ENCODE peak calls at places on chromosomes 2 and 18, in seven cellular contexts. Y is K562, K is H1, V is GM12878, I is SK-N-SH, J is HCT116, E is HepG2. S is an unnamed sample.

GRCh38 chr2:151251012-151251411 is 10.7 kb downstream of the RBM43 start:
- DNase-seq in Y (no peak), K (no peak), V (no peak), I (no peak), J (no peak), E (no peak), S (no peak)

GRCh38 chr2:159683804-159684203 is 28.5 kb upstream of the MARCHF7 start:
- DNase-seq in Y (no peak), K (no peak), V (no peak), I (no peak), J (no peak), E (no peak), S (no peak)

GRCh38 chr18:75162467-75162866 is 46.5 kb downstream of the PTGR3 start:
- DNase-seq in Y (no peak), K (no peak), V (no peak), I (no peak), J (no peak), E (no peak), S (no peak)

GRCh38 chr2:173288561-173288960 is 66.1 kb upstream of the CDCA7 start:
- DNase-seq in Y (no peak), K (no peak), V (no peak), I (no peak), J (no peak), E (no peak), S (no peak)

GRCh38 chr2:149783284-149783683 is 195.7 kb upstream of the MMADHC start:
- DNase-seq in Y (no peak), K (no peak), V (no peak), I (no peak), J (no peak), E (no peak), S (no peak)

GRCh38 chr2:26555246-26556133 is 77.6 kb upstream of the OTOF start:
- DNase-seq in Y (peak; percentile 47), K (no peak), V (no peak), I (no peak), J (no peak), E (peak; percentile 25), S (no peak)

GRCh38 chr2:223235986-223236385 is 184.0 kb downstream of the KCNE4 start:
- DNase-seq in Y (no peak), K (no peak), V (no peak), I (no peak), J (no peak), E (no peak), S (no peak)

GRCh38 chr2:200305797-200306718 is at the start of gene SPATS2L:
- DNase-seq in Y (no peak), K (peak; percentile 69), V (no peak), I (peak; percentile 70), J (peak; percentile 22), E (peak; percentile 95), S (peak; percentile 52)

GRCh38 chr18:39752351-39752750 is 2186.8 kb upstream of the CELF4 start:
- DNase-seq in Y (no peak), K (no peak), V (no peak), I (no peak), J (no peak), E (no peak), S (no peak)

GRCh38 chr2:188158337-188159100 is 133.2 kb upstream of the GULP1 start:
- DNase-seq in Y (no peak), K (no peak), V (no peak), I (no peak), J (no peak), E (no peak), S (no peak)

GRCh38 chr18:11654736-11655604 is 34.1 kb upstream of the GNAL start:
- DNase-seq in Y (peak; percentile 75), K (peak; percentile 94), V (no peak), I (peak; percentile 59), J (peak; percentile 27), E (no peak), S (peak; percentile 36)

GRCh38 chr2:10495311-10495987 is 47.3 kb upstream of the ODC1 start:
- DNase-seq in Y (no peak), K (peak; percentile 41), V (no peak), I (no peak), J (no peak), E (no peak), S (no peak)

GRCh38 chr2:158949300-158949699 is 19.1 kb upstream of the TANC1 start:
- DNase-seq in Y (no peak), K (no peak), V (no peak), I (no peak), J (no peak), E (peak; percentile 89), S (no peak)

GRCh38 chr2:126776701-126777619 is 121.0 kb downstream of the GYPC start:
- DNase-seq in Y (peak; percentile 79), K (peak; percentile 94), V (peak; percentile 30), I (peak; percentile 86), J (peak; percentile 22), E (peak; percentile 40), S (peak; percentile 71)

DNA sequence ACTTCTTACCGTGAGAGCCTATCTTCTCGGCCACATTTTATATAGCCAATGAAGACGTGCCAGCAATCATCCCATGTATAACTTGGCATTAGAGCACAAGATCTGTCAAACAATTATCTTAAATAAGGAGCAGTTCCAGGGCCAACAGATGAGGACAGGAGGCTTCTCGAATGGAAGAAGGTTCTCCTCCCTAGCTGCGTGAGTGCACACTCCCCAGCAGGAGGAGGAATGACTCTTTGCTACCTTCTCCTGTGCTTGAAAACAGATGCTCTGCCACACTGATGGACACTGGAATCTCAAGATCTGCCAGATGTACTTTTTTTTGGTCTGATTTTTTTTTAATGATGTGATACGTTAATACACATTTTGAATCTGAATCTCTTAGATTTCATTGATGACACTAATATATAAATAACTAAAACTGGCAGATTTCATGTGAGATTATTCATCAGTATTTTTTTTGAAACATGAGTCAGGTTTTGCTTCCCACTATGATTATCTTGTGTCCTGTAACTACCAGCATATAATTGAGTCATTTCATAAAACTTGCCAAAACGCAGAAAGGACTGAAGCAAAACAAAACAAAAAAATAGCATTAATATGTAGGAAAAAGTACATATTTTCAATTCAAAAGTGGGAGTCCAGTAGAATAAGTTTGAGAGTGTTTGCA is 626 bp upstream of the VIT start:
- DNase-seq in Y (no peak), K (no peak), V (no peak), I (peak; percentile 60), J (no peak), E (no peak), S (peak; percentile 22)
- TF ChIP-seq JUND in Y (no peak), K (no peak), V (no peak), I (peak; percentile 19), J (no peak), E (no peak), S (no peak)

GRCh38 chr2:134917219-134917957 is 1.2 kb upstream of the CCNT2 start:
- DNase-seq in Y (no peak), K (no peak), V (no peak), I (no peak), J (no peak), E (peak; percentile 11), S (no peak)
- TF ChIP-seq JUND in Y (no peak), K (no peak), V (no peak), I (no peak), J (no peak), E (no peak), S (no peak)

GRCh38 chr2:95526360-95527341 is 42.1 kb upstream of the TRIM43B start:
- DNase-seq in Y (no peak), K (no peak), V (peak; percentile 20), I (peak; percentile 80), J (peak; percentile 29), E (no peak), S (peak; percentile 68)

GRCh38 chr2:95525294-95526035 is 40.9 kb upstream of the TRIM43B start:
- DNase-seq in Y (no peak), K (no peak), V (no peak), I (peak; percentile 11), J (no peak), E (no peak), S (no peak)

GRCh38 chr2:95531254-95531771 is 46.8 kb upstream of the TRIM43B start:
- DNase-seq in Y (no peak), K (no peak), V (no peak), I (no peak), J (no peak), E (no peak), S (no peak)

DNA sequence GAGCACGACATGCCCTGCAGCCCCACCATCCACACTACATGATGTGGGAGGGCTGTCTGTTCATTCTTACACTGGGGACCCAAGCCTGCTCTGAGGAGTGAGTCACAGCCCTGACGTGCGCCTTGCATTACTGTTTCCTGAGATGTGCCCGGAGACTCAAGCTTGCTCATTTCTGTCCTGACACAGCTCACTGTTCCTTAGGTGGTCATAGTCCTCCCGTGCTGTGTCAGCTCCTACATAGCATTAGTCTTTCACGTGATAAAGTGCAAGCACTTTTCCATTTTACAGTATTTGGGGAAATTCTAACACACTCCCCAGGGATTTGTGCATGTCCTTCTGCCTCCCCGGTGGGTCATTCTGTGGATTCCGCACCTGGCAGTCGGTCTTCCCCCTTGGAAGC is 46.2 kb upstream of the TRIM43B start:
- DNase-seq in Y (no peak), K (no peak), V (peak; percentile 51), I (no peak), J (no peak), E (no peak), S (no peak)
- TF ChIP-seq JUND in Y (no peak), K (no peak), V (no peak), I (peak; percentile 26), J (no peak), E (no peak), S (no peak)

DNA sequence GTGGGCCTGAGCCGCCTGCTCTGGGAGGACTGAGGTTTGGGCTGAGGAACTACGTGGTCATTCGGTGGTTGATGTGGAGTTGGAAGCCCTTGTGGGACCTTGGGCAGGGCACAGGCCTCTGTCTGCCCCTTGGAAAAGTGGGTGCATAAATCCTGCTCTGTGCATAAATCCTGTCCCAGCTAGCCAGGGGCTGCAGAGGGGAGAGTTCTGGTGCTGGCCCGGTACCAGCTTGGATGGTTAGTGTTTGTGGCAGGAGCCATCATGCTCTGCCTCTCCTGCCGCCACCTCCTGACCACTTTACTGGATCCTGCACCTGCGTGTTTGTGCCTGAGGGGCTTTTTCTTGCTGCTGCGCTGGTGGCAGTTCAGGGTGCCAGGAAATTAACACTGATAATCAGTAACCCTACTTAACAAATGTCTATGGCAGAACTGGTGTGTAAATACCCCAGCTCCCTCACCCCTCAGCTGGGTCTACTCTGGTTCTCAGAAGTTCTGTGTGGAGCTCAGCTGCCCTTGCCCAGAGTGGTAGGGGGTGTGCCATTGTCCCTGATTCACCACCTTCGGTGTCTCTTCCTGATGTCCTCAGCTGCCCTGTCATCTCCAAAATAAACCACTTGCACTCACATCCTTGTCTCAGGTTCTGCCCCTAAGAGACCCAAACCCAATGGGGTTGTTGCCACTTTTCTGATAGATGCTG is 156.8 kb downstream of the GLI2 start:
- DNase-seq in Y (no peak), K (no peak), V (no peak), I (no peak), J (no peak), E (no peak), S (no peak)
- TF ChIP-seq JUND in Y (no peak), K (no peak), V (no peak), I (no peak), J (no peak), E (no peak), S (no peak)

S was measured in T47D.